ENCODE peak calls at places on chromosomes 4 and X, in four cellular contexts. One of them, this sample, is unnamed.

GRCh38 chr4:77156912-77157858 is at the start of gene CCNG2:
- DNase-seq in body of pancreas: peak
- DNase-seq in Calu3: peak
- DNase-seq in mucosa of descending colon: peak
- DNase-seq in this sample: peak

GRCh38 chr4:151098191-151098590 is 1.2 kb upstream of the RPS3A start:
- DNase-seq in body of pancreas: no peak
- DNase-seq in Calu3: no peak
- DNase-seq in mucosa of descending colon: peak
- DNase-seq in this sample: no peak

GRCh38 chr4:10108818-10109783 is 7.5 kb downstream of the WDR1 start:
- DNase-seq in body of pancreas: no peak
- DNase-seq in Calu3: no peak
- DNase-seq in mucosa of descending colon: no peak
- DNase-seq in this sample: peak

GRCh38 chr4:3671571-3672464 is 94.4 kb upstream of the ADRA2C start:
- DNase-seq in body of pancreas: no peak
- DNase-seq in Calu3: no peak
- DNase-seq in mucosa of descending colon: no peak
- DNase-seq in this sample: no peak

GRCh38 chr4:138113819-138114415 is 128.2 kb downstream of the SLC7A11 start:
- DNase-seq in body of pancreas: no peak
- DNase-seq in Calu3: no peak
- DNase-seq in mucosa of descending colon: no peak
- DNase-seq in this sample: no peak

GRCh38 chr4:15238720-15239119 is 189.1 kb upstream of the C1QTNF7 start:
- DNase-seq in body of pancreas: no peak
- DNase-seq in Calu3: peak
- DNase-seq in mucosa of descending colon: no peak
- DNase-seq in this sample: peak

GRCh38 chr4:2412534-2412884 is 5.9 kb downstream of the ZFYVE28 start:
- DNase-seq in body of pancreas: no peak
- DNase-seq in Calu3: no peak
- DNase-seq in mucosa of descending colon: peak
- DNase-seq in this sample: no peak

GRCh38 chrX:19805054-19805690 is 82.2 kb downstream of the SH3KBP1 start:
- DNase-seq in body of pancreas: no peak
- DNase-seq in Calu3: no peak
- DNase-seq in mucosa of descending colon: no peak
- DNase-seq in this sample: no peak

GRCh38 chrX:135060697-135061096 is 8.8 kb upstream of the RTL8A start:
- DNase-seq in body of pancreas: no peak
- DNase-seq in Calu3: no peak
- DNase-seq in mucosa of descending colon: no peak
- DNase-seq in this sample: no peak

GRCh38 chr4:14857986-14858385 is 144.3 kb upstream of the CPEB2 start:
- DNase-seq in body of pancreas: no peak
- DNase-seq in Calu3: no peak
- DNase-seq in mucosa of descending colon: no peak
- DNase-seq in this sample: no peak

GRCh38 chr4:84058201-84058600 is 440.9 kb downstream of the NKX6-1 start:
- DNase-seq in body of pancreas: no peak
- DNase-seq in Calu3: no peak
- DNase-seq in mucosa of descending colon: no peak
- DNase-seq in this sample: no peak

GRCh38 chrX:13102636-13103035 is 58.2 kb upstream of the FAM9C start:
- DNase-seq in body of pancreas: no peak
- DNase-seq in Calu3: no peak
- DNase-seq in mucosa of descending colon: no peak
- DNase-seq in this sample: peak

GRCh38 chr4:38071801-38072567 is 111.8 kb downstream of the PTTG2 start:
- DNase-seq in body of pancreas: no peak
- DNase-seq in Calu3: no peak
- DNase-seq in mucosa of descending colon: no peak
- DNase-seq in this sample: peak
- TF ChIP-seq CTCF in body of pancreas: no peak
- TF ChIP-seq CTCF in Calu3: no peak
- TF ChIP-seq CTCF in mucosa of descending colon: no peak
- TF ChIP-seq CTCF in this sample: no peak

GRCh38 chrX:121581885-121582284 is 534.5 kb downstream of the GLUD2 start:
- DNase-seq in body of pancreas: no peak
- DNase-seq in Calu3: no peak
- DNase-seq in mucosa of descending colon: no peak
- DNase-seq in this sample: peak

DNA sequence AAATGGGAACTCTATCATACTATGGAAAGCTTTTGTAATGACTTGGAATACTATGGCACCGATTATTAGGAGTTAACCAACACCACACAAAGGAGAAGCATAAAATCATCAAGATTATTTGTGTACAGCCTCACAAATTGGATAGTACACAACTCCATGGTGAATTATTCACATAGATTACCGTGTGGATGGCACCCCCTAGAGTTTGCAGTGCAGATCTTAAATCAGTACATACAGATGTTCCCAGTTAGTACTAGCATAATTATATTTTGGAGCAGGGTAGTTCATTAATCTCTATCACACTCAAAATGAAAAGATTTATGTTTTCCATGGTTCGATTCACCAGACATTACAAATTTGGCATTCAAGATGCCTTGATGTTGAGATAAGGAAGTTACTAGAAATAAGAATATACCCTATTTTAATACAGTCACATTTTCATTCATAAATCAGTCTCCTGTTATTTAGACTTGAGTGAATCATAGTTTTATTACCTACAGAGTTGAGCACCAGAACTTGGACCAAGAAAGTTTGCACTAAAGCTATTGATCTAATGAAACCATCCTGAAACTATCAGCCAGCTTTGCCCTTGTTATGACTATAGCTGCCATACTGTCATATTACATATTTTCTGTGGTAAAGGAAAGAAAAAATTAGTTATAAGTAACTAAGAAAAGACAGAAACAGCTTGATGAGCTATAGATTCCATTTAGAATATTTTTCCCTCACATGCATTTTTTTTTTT is 531.8 kb downstream of the GLUD2 start:
- DNase-seq in body of pancreas: peak
- DNase-seq in Calu3: peak
- DNase-seq in mucosa of descending colon: peak
- DNase-seq in this sample: peak
- TF ChIP-seq CTCF in body of pancreas: peak
- TF ChIP-seq CTCF in Calu3: no peak
- TF ChIP-seq CTCF in mucosa of descending colon: no peak
- TF ChIP-seq CTCF in this sample: peak

GRCh38 chr4:127730142-127730913 is at the start of gene SLC25A31:
- DNase-seq in body of pancreas: no peak
- DNase-seq in Calu3: no peak
- DNase-seq in mucosa of descending colon: no peak
- DNase-seq in this sample: no peak

GRCh38 chr4:127737295-127737694 is 7.1 kb downstream of the SLC25A31 start:
- DNase-seq in body of pancreas: no peak
- DNase-seq in Calu3: no peak
- DNase-seq in mucosa of descending colon: no peak
- DNase-seq in this sample: no peak

GRCh38 chr4:127731406-127731805 is 1.2 kb downstream of the SLC25A31 start:
- DNase-seq in body of pancreas: no peak
- DNase-seq in Calu3: no peak
- DNase-seq in mucosa of descending colon: no peak
- DNase-seq in this sample: no peak

GRCh38 chr4:127734976-127735375 is 4.8 kb downstream of the SLC25A31 start:
- DNase-seq in body of pancreas: no peak
- DNase-seq in Calu3: no peak
- DNase-seq in mucosa of descending colon: no peak
- DNase-seq in this sample: no peak

DNA sequence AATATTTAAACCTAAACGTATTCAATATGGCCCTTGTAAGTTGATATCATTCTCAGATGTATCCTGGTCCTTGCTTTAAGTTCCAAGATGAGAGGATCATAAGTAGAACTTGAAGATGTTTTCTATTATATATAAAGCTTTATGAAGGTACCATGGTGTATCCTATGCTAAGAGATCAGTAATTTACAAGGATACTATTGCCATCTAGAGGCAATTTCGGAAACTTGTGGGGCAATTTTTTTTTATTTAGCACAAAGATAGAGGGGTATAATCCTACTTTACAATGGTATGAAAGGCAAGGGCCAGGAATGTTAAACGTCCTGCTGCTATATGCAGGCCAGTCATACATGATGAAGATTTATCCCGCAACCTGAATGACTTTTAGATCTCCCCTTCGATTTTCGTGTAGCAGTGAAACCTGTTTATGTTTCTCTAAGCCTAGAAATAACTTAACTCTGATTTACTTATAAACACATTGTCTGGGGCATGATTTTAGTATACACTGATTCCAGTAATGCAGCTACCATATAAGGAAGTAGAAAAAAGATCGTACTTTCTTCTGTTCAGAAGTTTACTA is 2.5 kb downstream of the SLC25A31 start:
- DNase-seq in body of pancreas: no peak
- DNase-seq in Calu3: peak
- DNase-seq in mucosa of descending colon: peak
- DNase-seq in this sample: peak
- TF ChIP-seq CTCF in body of pancreas: peak
- TF ChIP-seq CTCF in Calu3: peak
- TF ChIP-seq CTCF in mucosa of descending colon: no peak
- TF ChIP-seq CTCF in this sample: peak

GRCh38 chr4:6943870-6944195 is 34.2 kb downstream of the TBC1D14 start:
- DNase-seq in body of pancreas: no peak
- DNase-seq in Calu3: no peak
- DNase-seq in mucosa of descending colon: no peak
- DNase-seq in this sample: no peak

GRCh38 chr4:6942238-6942800 is 32.7 kb downstream of the TBC1D14 start:
- DNase-seq in body of pancreas: no peak
- DNase-seq in Calu3: peak
- DNase-seq in mucosa of descending colon: no peak
- DNase-seq in this sample: peak

GRCh38 chr4:6944311-6945051 is 34.9 kb downstream of the TBC1D14 start:
- DNase-seq in body of pancreas: no peak
- DNase-seq in Calu3: peak
- DNase-seq in mucosa of descending colon: peak
- DNase-seq in this sample: no peak

GRCh38 chr4:6941796-6942195 is 32.2 kb downstream of the TBC1D14 start:
- DNase-seq in body of pancreas: no peak
- DNase-seq in Calu3: no peak
- DNase-seq in mucosa of descending colon: no peak
- DNase-seq in this sample: no peak

GRCh38 chr4:6943012-6943869 is 33.6 kb downstream of the TBC1D14 start:
- DNase-seq in body of pancreas: no peak
- DNase-seq in Calu3: peak
- DNase-seq in mucosa of descending colon: peak
- DNase-seq in this sample: no peak
- TF ChIP-seq CTCF in body of pancreas: no peak
- TF ChIP-seq CTCF in Calu3: no peak
- TF ChIP-seq CTCF in mucosa of descending colon: no peak
- TF ChIP-seq CTCF in this sample: no peak

GRCh38 chrX:41234962-41235361 is 99.0 kb upstream of the DDX3X start:
- DNase-seq in body of pancreas: no peak
- DNase-seq in Calu3: no peak
- DNase-seq in mucosa of descending colon: no peak
- DNase-seq in this sample: no peak
- TF ChIP-seq CTCF in body of pancreas: no peak
- TF ChIP-seq CTCF in Calu3: no peak
- TF ChIP-seq CTCF in mucosa of descending colon: no peak
- TF ChIP-seq CTCF in this sample: no peak

DNA sequence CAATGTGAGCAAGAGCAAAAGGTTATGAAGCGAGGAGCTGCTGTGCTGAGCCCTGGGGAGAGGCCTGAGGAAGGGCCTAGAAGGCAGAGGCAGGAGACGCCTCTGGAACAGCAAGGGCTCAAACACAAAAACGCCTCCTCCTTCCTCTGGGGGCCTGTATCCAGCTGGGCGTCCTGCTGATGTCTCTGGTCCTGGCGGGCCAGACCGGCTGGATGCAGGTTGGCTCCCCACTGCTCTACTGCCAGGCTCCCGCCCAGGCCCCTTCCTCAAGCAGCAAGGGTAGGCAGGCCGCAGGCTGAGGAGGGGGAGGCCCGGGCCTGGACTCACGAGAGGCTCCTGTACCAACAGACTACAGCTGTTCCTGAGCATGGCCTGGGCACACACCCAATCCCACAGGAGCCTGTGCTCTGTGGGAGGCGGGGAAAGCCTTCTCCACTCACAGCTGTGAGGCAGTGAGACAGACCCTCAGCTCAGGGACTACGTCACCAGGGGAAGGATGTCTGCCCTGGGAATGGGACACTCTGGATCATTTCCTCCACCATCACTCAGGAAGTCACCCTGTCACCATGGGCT is 2.3 kb downstream of the HAUS7 start:
- DNase-seq in body of pancreas: no peak
- DNase-seq in Calu3: no peak
- DNase-seq in mucosa of descending colon: no peak
- DNase-seq in this sample: no peak
- TF ChIP-seq CTCF in body of pancreas: no peak
- TF ChIP-seq CTCF in Calu3: no peak
- TF ChIP-seq CTCF in mucosa of descending colon: no peak
- TF ChIP-seq CTCF in this sample: no peak

DNA sequence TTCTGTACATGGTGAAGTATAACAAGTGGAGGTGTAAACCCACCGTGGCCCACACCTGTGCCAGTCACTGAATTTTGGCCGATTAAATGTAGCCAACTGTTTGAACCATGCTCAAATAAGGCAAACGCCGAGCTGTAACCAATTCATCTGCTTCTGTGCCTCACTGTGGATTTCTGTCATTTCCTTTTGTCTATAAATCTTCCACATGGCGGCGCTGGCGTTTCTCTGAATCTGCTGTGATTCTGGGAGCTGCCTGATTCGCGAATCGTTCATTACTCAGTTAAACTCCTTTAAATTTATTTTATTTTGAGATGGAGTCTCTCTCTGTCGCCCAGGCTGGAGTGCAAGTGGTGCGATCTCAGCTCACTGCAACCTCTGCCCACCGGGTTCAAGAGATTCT is 19.2 kb downstream of the SUPT20HL2 start:
- DNase-seq in body of pancreas: no peak
- DNase-seq in Calu3: no peak
- DNase-seq in mucosa of descending colon: peak
- DNase-seq in this sample: peak
- TF ChIP-seq CTCF in body of pancreas: no peak
- TF ChIP-seq CTCF in Calu3: no peak
- TF ChIP-seq CTCF in mucosa of descending colon: no peak
- TF ChIP-seq CTCF in this sample: peak

GRCh38 chr4:184649971-184650855 is 675 bp downstream of the PRIMPOL start:
- DNase-seq in body of pancreas: no peak
- DNase-seq in Calu3: no peak
- DNase-seq in mucosa of descending colon: peak
- DNase-seq in this sample: peak
- TF ChIP-seq CTCF in body of pancreas: no peak
- TF ChIP-seq CTCF in Calu3: no peak
- TF ChIP-seq CTCF in mucosa of descending colon: no peak
- TF ChIP-seq CTCF in this sample: no peak

GRCh38 chr4:153509724-153510123 is 43.6 kb downstream of the TMEM131L start:
- DNase-seq in body of pancreas: no peak
- DNase-seq in Calu3: no peak
- DNase-seq in mucosa of descending colon: peak
- DNase-seq in this sample: no peak
- TF ChIP-seq CTCF in body of pancreas: no peak
- TF ChIP-seq CTCF in Calu3: no peak
- TF ChIP-seq CTCF in mucosa of descending colon: no peak
- TF ChIP-seq CTCF in this sample: no peak

This sample was measured in cardiac muscle cell.